ENCODE peak calls at places on chromosomes 5 and 9, in eight cellular contexts. V, F, L, I, O, S, Y and U are unnamed samples. For H3K27me3, the result is how much of the 10 kb centered on the place peaks cover.

GRCh38 chr9:91197232-91198181 is 164.2 kb downstream of the AUH start:
- DNase-seq in V (peak), S (peak), I (no peak), Y (peak), O (peak), L (no peak), F (peak), U (no peak)

GRCh38 chr5:74643160-74643562 is 2.6 kb upstream of the ENC1 start:
- DNase-seq in V (no peak), L (no peak), S (no peak), I (no peak), O (peak), F (no peak), Y (peak), U (no peak)

GRCh38 chr5:73454379-73455036 is 5.9 kb upstream of the FOXD1 start:
- DNase-seq in L (peak), I (peak), V (no peak), F (no peak), Y (peak), S (no peak), O (peak), U (no peak)

GRCh38 chr5:142521706-142522105 is 164.2 kb downstream of the FGF1 start:
- DNase-seq in O (no peak), F (peak), Y (peak), V (no peak), I (no peak), S (no peak), L (no peak), U (no peak)

GRCh38 chr9:81584099-81584498 is 105.2 kb downstream of the TLE1 start:
- DNase-seq in I (no peak), L (no peak), S (no peak), O (no peak), V (no peak), F (no peak), Y (no peak), U (no peak)

GRCh38 chr5:91190333-91190680 is 192.8 kb downstream of the ARRDC3 start:
- DNase-seq in O (no peak), V (no peak), S (no peak), L (no peak), I (no peak), F (no peak), Y (no peak), U (no peak)

GRCh38 chr9:79757906-79758669 is 186.3 kb downstream of the TLE4 start:
- DNase-seq in I (no peak), Y (peak), L (no peak), F (no peak), V (no peak), S (no peak), O (no peak), U (no peak)

GRCh38 chr5:96821260-96821916 is 13.6 kb upstream of the ERAP1 start:
- DNase-seq in I (no peak), Y (peak), O (no peak), F (no peak), L (no peak), S (no peak), V (no peak), U (no peak)

GRCh38 chr9:129413537-129414376 is 207.1 kb downstream of the C9orf50 start:
- DNase-seq in I (peak), S (peak), V (peak), O (peak), F (peak), L (peak), Y (peak), U (peak)

GRCh38 chr5:72234265-72234700 is 85.8 kb downstream of the MRPS27 start:
- DNase-seq in O (no peak), V (no peak), L (no peak), Y (peak), F (no peak), S (no peak), I (no peak), U (peak)

DNA sequence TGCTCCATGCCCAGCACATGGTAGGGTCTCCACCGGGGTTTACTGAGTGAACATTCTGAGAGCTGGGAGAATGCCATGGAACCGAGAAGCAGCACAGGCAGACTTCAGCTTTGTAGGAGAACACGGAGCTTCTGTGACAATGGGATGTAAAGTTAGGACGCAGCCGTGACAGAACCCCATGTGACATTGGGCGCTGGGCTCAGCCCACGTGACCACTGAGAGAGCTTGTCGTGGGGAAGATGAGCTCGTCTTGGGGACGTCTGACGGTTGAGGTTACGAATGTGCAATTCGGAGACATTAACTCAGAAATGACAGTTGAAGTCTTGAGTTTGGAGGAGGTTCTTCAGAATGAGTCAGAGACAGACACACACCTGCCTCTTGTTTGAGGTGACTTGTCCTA is 13.5 kb downstream of the SDHA start:
- DNase-seq in V (no peak), Y (no peak), I (no peak), O (no peak), F (no peak), S (no peak), L (no peak), U (no peak)
- H3K27me3 ChIP-seq in V (under half), Y (under half), I (under half), O (under half), F (under half), S (under half), L (under half), U (under half)

GRCh38 chr5:6484446-6484845 is 35.8 kb downstream of the UBE2QL1 start:
- DNase-seq in F (no peak), Y (no peak), V (no peak), I (no peak), S (no peak), L (no peak), O (no peak), U (no peak)

GRCh38 chr5:6483880-6484382 is 35.3 kb downstream of the UBE2QL1 start:
- DNase-seq in O (no peak), Y (no peak), V (no peak), I (no peak), F (no peak), S (no peak), L (no peak), U (peak)

GRCh38 chr5:6478793-6479192 is 30.1 kb downstream of the UBE2QL1 start:
- DNase-seq in F (no peak), V (no peak), L (no peak), I (no peak), O (no peak), Y (no peak), S (no peak), U (no peak)

GRCh38 chr5:6482735-6483134 is 34.1 kb downstream of the UBE2QL1 start:
- DNase-seq in V (no peak), O (no peak), L (no peak), S (no peak), Y (no peak), I (no peak), F (no peak), U (no peak)

DNA sequence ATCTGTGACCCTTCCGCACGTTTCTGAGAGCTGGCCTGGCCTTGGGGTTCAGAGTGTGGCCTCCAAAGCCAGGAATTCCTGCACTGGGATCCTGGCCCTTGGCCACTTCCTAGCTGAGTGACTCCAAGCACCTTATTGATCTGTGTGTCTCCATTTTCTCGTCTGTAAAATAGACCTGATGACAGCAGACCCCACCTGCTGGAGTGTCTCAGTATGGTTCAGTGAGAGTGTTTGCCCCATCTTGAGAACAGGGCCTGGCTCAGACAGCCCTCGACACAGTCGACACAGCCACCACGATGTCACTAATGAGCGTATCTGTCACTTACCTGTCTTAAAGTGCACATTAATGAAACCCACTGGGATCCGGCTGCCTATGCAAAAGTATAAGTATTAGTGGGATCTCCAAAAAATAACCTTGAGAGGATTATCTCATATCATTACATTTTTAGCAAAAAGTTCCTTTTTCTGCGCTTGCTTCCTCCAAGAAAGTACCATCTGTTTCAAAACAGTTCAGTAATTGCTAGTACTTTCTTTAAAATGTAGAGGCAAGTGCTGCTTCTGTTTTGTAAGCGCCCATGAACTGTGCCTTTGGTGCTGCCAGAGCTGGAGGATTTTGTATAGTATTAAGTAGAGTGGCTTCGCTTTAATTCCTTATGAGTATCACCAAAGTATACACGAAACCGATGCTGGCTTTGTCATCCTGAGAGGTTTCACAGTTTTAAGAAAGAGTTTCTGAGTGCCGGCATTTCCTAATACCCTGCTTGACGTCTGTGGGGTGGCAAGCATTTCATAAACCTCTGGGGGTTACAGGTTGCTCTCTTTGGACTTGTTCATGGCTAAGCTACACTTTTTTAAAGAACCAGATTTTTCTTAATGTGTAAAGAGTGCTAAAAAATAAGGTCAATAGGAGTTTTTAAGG is 31.7 kb downstream of the UBE2QL1 start:
- DNase-seq in I (no peak), V (no peak), L (no peak), Y (no peak), S (no peak), F (no peak), O (no peak), U (peak)
- H3K4me3 ChIP-seq in I (no peak), V (no peak), L (no peak), Y (no peak), S (no peak), F (no peak), O (no peak), U (no peak)

GRCh38 chr5:1656271-1656975 is 132.7 kb upstream of the LPCAT1 start:
- DNase-seq in V (no peak), O (no peak), L (no peak), Y (no peak), S (no peak), F (no peak), I (no peak), U (no peak)
- H3K27me3 ChIP-seq in V (under half), O (under half), L (under half), Y (half or more), S (under half), F (under half), I (under half), U (under half)

DNA sequence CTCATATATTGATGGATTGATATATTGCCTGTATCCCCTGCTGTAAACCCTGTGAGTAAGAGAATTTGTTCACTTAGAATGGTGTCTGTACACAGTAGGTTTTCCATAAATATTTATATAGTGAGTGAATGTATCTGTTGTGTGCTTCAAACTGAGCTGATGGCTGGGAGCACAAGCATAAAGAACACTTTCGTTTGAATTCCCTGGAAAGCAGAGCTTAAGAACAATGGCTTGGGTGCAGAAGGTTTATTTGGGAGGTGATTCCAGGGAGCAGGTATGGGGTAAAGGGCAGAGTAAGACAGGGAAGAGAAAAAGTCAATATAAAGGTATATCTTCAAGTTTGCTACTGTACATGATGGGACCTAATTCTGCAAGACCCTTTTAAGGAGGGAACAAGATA is 190.9 kb upstream of the TRIM32 start:
- DNase-seq in I (no peak), S (no peak), O (no peak), Y (no peak), F (no peak), V (no peak), L (no peak), U (no peak)
- H3K4me3 ChIP-seq in I (no peak), S (no peak), O (no peak), Y (no peak), F (no peak), V (no peak), L (no peak), U (no peak)

DNA sequence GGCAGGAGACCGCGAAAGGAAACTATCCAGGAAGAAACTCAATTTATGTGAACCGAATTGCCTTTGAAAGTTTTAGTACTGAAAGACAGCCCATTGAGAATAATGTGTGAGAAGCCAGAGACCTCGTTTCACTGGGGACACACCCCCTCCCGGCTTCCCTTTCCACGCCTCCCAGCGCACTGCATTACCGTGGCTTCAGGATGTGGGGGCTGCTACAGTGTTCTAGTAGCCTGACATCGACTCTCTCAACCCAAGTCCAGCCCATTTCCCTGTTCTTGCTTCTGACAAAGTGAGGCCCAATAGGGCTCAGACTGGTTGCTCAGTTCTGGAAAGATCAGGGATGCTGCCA is 3.5 kb downstream of the PAX5 start:
- DNase-seq in O (no peak), Y (no peak), V (no peak), F (no peak), S (no peak), I (no peak), L (no peak), U (peak)
- H3K27me3 ChIP-seq in O (under half), Y (half or more), V (under half), F (under half), S (under half), I (half or more), L (half or more), U (under half)